ENCODE peak calls at places on chromosomes 13 and 19, in ten cellular contexts. X is GM12865; Q is DMS79 treated with DMSO at 0.1 percent for 48 hours; O is activated CD4-positive, alpha-beta T cell treated with anti-CD3 and anti-CD28 coated beads, Interleukin-2, amount 50 U/mL, for 24 hours; I is NCI-H2029; Y is CD4-positive, alpha-beta T cell; E is brain pericyte; Z is neural crest cell; M is HuH-7.5; G is AG08395. S is an unnamed sample.
A peak's percentile ranks its signal among the peaks of the same experiment; 100 is the strongest.

GRCh38 chr19:44626067-44626624 is 12.8 kb downstream of the IGSF23 start:
- DNase-seq in G (peak; percentile 93), Y (no peak), X (no peak), M (no peak), E (no peak), Z (no peak), Q (no peak), O (no peak), I (no peak), S (no peak)

GRCh38 chr13:20102776-20103175 is 58.1 kb downstream of the GJA3 start:
- DNase-seq in Q (no peak), O (no peak), M (no peak), I (no peak), E (no peak), Y (no peak), X (no peak), G (no peak), Z (no peak), S (no peak)

GRCh38 chr19:18173572-18174294 is at the start of gene IFI30:
- DNase-seq in Z (no peak), M (peak; percentile 96), E (no peak), G (peak; percentile 78), O (no peak), Y (peak; percentile 68), X (peak; percentile 91), I (peak; percentile 93), Q (peak; percentile 81), S (peak; percentile 90)

GRCh38 chr13:88736026-88736425 is 1064.9 kb downstream of the SLITRK5 start:
- DNase-seq in X (no peak), Z (no peak), M (no peak), O (no peak), I (no peak), G (no peak), Q (no peak), Y (no peak), E (no peak), S (no peak)

GRCh38 chr19:58059003-58059671 is at the start of gene ZNF135:
- DNase-seq in M (no peak), E (peak; percentile 64), G (peak; percentile 97), X (no peak), Q (peak; percentile 89), Z (peak; percentile 70), O (peak; percentile 39), I (peak; percentile 65), Y (peak; percentile 64), S (peak; percentile 74)

GRCh38 chr19:39163621-39164020 is 33.1 kb upstream of the NCCRP1 start:
- DNase-seq in Z (no peak), X (no peak), O (no peak), I (no peak), M (no peak), Q (no peak), G (no peak), E (no peak), Y (no peak), S (no peak)

GRCh38 chr13:52161193-52161646 is 1.8 kb upstream of the NEK3 start:
- DNase-seq in Z (no peak), I (no peak), M (no peak), O (no peak), G (no peak), Q (no peak), E (no peak), X (no peak), Y (no peak), S (no peak)

GRCh38 chr13:32548837-32549236 is 10.2 kb upstream of the N4BP2L2 start:
- DNase-seq in M (no peak), X (no peak), Q (no peak), I (no peak), G (no peak), E (no peak), Z (no peak), O (no peak), Y (no peak), S (no peak)

GRCh38 chr13:99439850-99440604 is 61.2 kb upstream of the TM9SF2 start:
- DNase-seq in Q (no peak), I (no peak), Y (no peak), O (no peak), G (no peak), M (no peak), E (no peak), Z (no peak), X (no peak), S (no peak)

GRCh38 chr13:49610176-49610575 is 18.1 kb upstream of the ARL11 start:
- DNase-seq in M (no peak), Z (no peak), I (peak; percentile 31), O (no peak), X (no peak), G (no peak), Y (no peak), Q (peak; percentile 82), E (no peak), S (no peak)

GRCh38 chr19:39997595-39998216 is 846 bp downstream of the ZNF546 start:
- DNase-seq in Y (no peak), M (no peak), X (peak; percentile 30), E (no peak), I (no peak), G (no peak), Z (no peak), Q (no peak), O (peak; percentile 16), S (no peak)

GRCh38 chr13:44676534-44676933 is 100.4 kb upstream of the TSC22D1 start:
- DNase-seq in Y (no peak), G (no peak), M (no peak), E (no peak), Z (no peak), X (no peak), Q (no peak), I (no peak), O (no peak), S (no peak)

GRCh38 chr19:29326849-29327840 is 114.2 kb upstream of the UQCRFS1 start:
- DNase-seq in X (no peak), Q (no peak), Z (no peak), G (no peak), I (no peak), O (no peak), M (no peak), E (no peak), Y (no peak), S (no peak)

GRCh38 chr13:34667356-34668218 is 274.5 kb upstream of the NBEA start:
- DNase-seq in Q (no peak), Z (no peak), X (no peak), I (no peak), M (no peak), O (no peak), Y (no peak), G (no peak), E (no peak), S (no peak)

GRCh38 chr19:11091343-11092153 is 2.3 kb downstream of the LDLR start:
- DNase-seq in Z (no peak), Y (peak; percentile 55), E (peak; percentile 37), M (no peak), G (peak; percentile 62), I (peak; percentile 70), O (peak; percentile 29), X (peak; percentile 44), Q (no peak), S (peak; percentile 78)

GRCh38 chr19:17671906-17672305 is 16.2 kb downstream of the UNC13A start:
- DNase-seq in M (no peak), Q (no peak), X (peak; percentile 63), I (no peak), O (no peak), G (peak; percentile 50), Z (peak; percentile 11), Y (no peak), E (no peak), S (no peak)

GRCh38 chr19:41868989-41869300 is 8.1 kb upstream of the CD79A start:
- DNase-seq in Z (no peak), I (no peak), Y (no peak), X (no peak), Q (no peak), G (no peak), O (no peak), M (no peak), E (no peak), S (no peak)

S was measured in tibial artery.